ENCODE peak calls at places on chromosomes 3 and 15, in five cellular contexts. J, Y, W, C and T are unnamed samples. For H3K9me3, the result is how much of the 10 kb centered on the place peaks cover.

GRCh38 chr15:73346735-73347312 is 21.9 kb downstream of the HCN4 start:
- DNase-seq in J (peak), Y (peak), W (peak), C (peak), T (peak)

GRCh38 chr3:132561003-132561402 is 36.1 kb upstream of the ACKR4 start:
- DNase-seq in J (no peak), Y (no peak), W (no peak), C (no peak), T (no peak)

GRCh38 chr15:45161666-45162065 is 26.1 kb downstream of the SHF start:
- DNase-seq in J (no peak), Y (no peak), W (no peak), C (no peak), T (no peak)

GRCh38 chr15:98676586-98677270 is 28.4 kb downstream of the IGF1R start:
- DNase-seq in J (no peak), Y (no peak), W (no peak), C (no peak), T (no peak)

GRCh38 chr3:162629372-162629771 is 1132.8 kb downstream of the OTOL1 start:
- DNase-seq in J (no peak), Y (no peak), W (no peak), C (no peak), T (no peak)

GRCh38 chr3:146968204-146968651 is 363.1 kb upstream of the PLSCR5 start:
- DNase-seq in J (no peak), Y (no peak), W (no peak), C (no peak), T (no peak)

GRCh38 chr3:10319251-10319650 is 1.7 kb downstream of the SEC13 start:
- DNase-seq in J (no peak), Y (no peak), W (no peak), C (no peak), T (no peak)

GRCh38 chr3:120481056-120481455 is 30.3 kb upstream of the FSTL1 start:
- DNase-seq in J (no peak), Y (no peak), W (no peak), C (no peak), T (no peak)

GRCh38 chr3:146468234-146468931 is 978 bp downstream of the PLSCR2 start:
- DNase-seq in J (no peak), Y (no peak), W (no peak), C (no peak), T (no peak)

GRCh38 chr15:30030350-30030749 is 52.4 kb upstream of the GOLGA8J start:
- DNase-seq in J (no peak), Y (no peak), W (no peak), C (no peak), T (no peak)

GRCh38 chr3:20484126-20484525 is 298.1 kb upstream of the SGO1 start:
- DNase-seq in J (no peak), Y (no peak), W (no peak), C (no peak), T (no peak)
- H3K9me3 ChIP-seq in J (under half), Y (under half), W (under half), C (under half), T (under half)

GRCh38 chr15:43360821-43361220 is 10.0 kb downstream of the ZSCAN29 start:
- DNase-seq in J (no peak), Y (no peak), W (no peak), C (no peak), T (no peak)
- H3K9me3 ChIP-seq in J (under half), Y (under half), W (under half), C (half or more), T (under half)

DNA sequence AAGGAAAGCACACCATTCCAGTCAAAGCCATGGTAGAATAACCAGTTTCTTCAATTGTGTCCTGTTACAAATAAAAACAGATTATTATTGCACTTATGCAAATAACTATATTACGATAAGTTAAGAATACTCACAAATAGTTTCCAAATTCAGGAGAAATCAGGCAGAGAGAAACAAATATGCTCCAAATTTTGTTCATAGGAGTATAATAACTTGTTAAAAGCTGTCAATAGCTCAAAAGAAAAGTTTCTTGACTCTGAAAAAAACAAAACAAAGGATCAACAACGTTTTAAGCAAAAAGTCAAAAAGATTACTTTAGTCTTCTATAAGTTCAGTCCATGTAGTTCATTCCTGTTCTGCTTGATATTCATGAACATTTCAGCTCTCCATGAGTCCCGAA is 59.7 kb upstream of the BDH1 start:
- DNase-seq in J (no peak), Y (no peak), W (no peak), C (no peak), T (no peak)
- H3K9me3 ChIP-seq in J (under half), Y (under half), W (under half), C (under half), T (under half)

GRCh38 chr3:178989821-178990220 is 81.8 kb downstream of the ZMAT3 start:
- DNase-seq in J (no peak), Y (no peak), W (no peak), C (no peak), T (no peak)

GRCh38 chr3:178986456-178986855 is 85.2 kb downstream of the ZMAT3 start:
- DNase-seq in J (no peak), Y (no peak), W (no peak), C (no peak), T (no peak)

GRCh38 chr3:178987745-178988144 is 83.9 kb downstream of the ZMAT3 start:
- DNase-seq in J (no peak), Y (no peak), W (no peak), C (no peak), T (no peak)

GRCh38 chr3:178990293-178990692 is 81.3 kb downstream of the ZMAT3 start:
- DNase-seq in J (no peak), Y (no peak), W (no peak), C (no peak), T (no peak)
- H3K9me3 ChIP-seq in J (under half), Y (under half), W (under half), C (under half), T (half or more)

DNA sequence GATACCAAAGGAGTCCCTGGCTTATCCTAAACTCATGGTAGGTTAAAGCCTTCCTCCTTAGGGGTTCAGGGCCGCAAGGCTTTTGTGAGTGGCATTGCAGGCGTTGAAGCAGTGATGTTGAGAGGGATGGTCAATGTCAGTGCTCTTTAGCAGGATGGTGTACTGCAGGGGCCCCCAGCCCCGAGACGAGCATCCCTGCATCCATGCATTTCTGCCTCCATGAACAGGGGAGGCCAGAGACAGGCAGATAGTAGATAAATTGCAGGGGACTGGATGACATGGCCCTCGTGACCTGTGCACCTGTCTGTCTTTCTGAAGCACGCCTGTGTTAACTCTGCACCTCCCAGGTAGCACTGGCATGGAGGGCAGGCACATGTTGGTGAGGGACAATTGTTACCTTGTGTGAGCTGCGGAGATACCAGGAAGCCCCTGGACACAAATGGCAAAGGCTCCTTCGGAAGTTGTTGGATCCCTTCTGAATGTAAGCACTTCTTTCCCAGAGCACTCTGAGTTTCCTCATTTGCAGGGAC is 133.5 kb downstream of the SNRPN start:
- DNase-seq in J (no peak), Y (no peak), W (no peak), C (no peak), T (no peak)
- H3K9me3 ChIP-seq in J (under half), Y (under half), W (under half), C (half or more), T (half or more)

GRCh38 chr15:25060996-25061620 is 106.3 kb downstream of the SNRPN start:
- DNase-seq in J (peak), Y (no peak), W (no peak), C (no peak), T (no peak)

GRCh38 chr15:25059698-25060471 is 105.1 kb downstream of the SNRPN start:
- DNase-seq in J (peak), Y (no peak), W (no peak), C (no peak), T (no peak)

GRCh38 chr15:25060472-25060803 is 105.7 kb downstream of the SNRPN start:
- DNase-seq in J (no peak), Y (no peak), W (no peak), C (no peak), T (peak)

GRCh38 chr15:25062551-25063430 is 108.0 kb downstream of the SNRPN start:
- DNase-seq in J (peak), Y (no peak), W (peak), C (no peak), T (no peak)

GRCh38 chr15:25061808-25062550 is 107.2 kb downstream of the SNRPN start:
- DNase-seq in J (peak), Y (no peak), W (peak), C (no peak), T (no peak)
- H3K9me3 ChIP-seq in J (under half), Y (half or more), W (half or more), C (half or more), T (half or more)

GRCh38 chr3:58688563-58688962 is 22.0 kb upstream of the FAM3D start:
- DNase-seq in J (no peak), Y (no peak), W (no peak), C (no peak), T (no peak)
- H3K9me3 ChIP-seq in J (under half), Y (under half), W (under half), C (under half), T (under half)

GRCh38 chr15:78506971-78507830 is at the start of gene HYKK:
- DNase-seq in J (peak), Y (peak), W (peak), C (peak), T (peak)
- H3K9me3 ChIP-seq in J (under half), Y (under half), W (under half), C (under half), T (under half)

DNA sequence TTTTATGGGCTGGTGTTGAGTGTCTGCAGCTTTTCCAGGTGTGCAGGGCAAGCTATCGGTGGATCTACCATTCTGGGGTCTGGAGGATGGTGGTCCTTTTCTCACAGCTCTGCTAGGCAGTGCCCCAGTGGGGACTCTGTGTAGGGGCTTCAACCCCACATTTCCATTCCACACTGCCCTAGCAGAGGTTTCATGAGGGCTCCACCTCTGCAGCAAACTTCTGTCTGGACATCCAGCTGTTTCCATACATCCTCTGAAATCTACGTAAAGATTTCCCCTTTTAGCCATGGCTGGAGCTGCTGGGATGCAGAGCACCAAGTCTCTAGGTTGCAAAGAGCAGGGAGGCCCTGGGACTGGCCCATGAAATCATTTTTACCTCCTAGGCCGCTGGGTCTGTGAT is 11.6 kb downstream of the RFX7 start:
- DNase-seq in J (no peak), Y (no peak), W (no peak), C (no peak), T (no peak)
- H3K9me3 ChIP-seq in J (under half), Y (under half), W (under half), C (half or more), T (under half)

DNA sequence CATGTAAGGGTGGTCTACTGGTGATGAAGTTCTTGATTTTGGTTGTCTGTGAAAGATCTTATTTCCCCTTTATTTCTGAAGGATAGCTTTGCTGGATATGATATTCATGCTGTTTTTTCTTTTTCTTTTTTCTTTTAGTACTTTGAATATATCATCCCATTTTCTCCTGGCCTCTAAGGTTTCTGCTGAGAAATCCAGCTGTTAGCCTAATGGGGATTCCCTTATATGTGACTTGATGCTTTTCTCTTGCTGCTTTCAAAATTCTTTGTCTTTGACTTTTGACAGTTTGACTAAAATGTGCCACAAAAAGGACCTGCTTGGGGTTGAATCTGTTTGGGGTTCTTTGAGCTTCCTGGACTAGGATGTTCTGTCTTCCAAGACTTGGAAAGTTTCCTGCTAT is 62.6 kb downstream of the AP4E1 start:
- DNase-seq in J (no peak), Y (no peak), W (no peak), C (no peak), T (no peak)
- H3K9me3 ChIP-seq in J (under half), Y (under half), W (under half), C (under half), T (under half)